ENCODE peak calls at places on chromosomes 11 and 22, in nine cellular contexts. One of them, this sample, is unnamed.

GRCh38 chr11:86070435-86071056 is 1.7 kb upstream of the PICALM start:
- DNase-seq in Kasumi-1: no peak
- DNase-seq in Ammon's horn: no peak
- DNase-seq in HCEC 1CT: no peak
- DNase-seq in colonic mucosa: no peak
- DNase-seq in chondrocyte: no peak
- DNase-seq in activated T-cell treated with anti-CD3 and anti-CD28 coated beads for 24 hours: no peak
- DNase-seq in GM12865: no peak
- DNase-seq in substantia nigra: no peak
- DNase-seq in this sample: no peak

GRCh38 chr11:24900524-24900923 is 403.7 kb downstream of the LUZP2 start:
- DNase-seq in Kasumi-1: no peak
- DNase-seq in Ammon's horn: no peak
- DNase-seq in HCEC 1CT: no peak
- DNase-seq in colonic mucosa: no peak
- DNase-seq in chondrocyte: no peak
- DNase-seq in activated T-cell treated with anti-CD3 and anti-CD28 coated beads for 24 hours: no peak
- DNase-seq in GM12865: no peak
- DNase-seq in substantia nigra: no peak
- DNase-seq in this sample: no peak

GRCh38 chr11:122435540-122436187 is 219.9 kb upstream of the UBASH3B start:
- DNase-seq in Kasumi-1: no peak
- DNase-seq in Ammon's horn: no peak
- DNase-seq in HCEC 1CT: no peak
- DNase-seq in colonic mucosa: no peak
- DNase-seq in chondrocyte: no peak
- DNase-seq in activated T-cell treated with anti-CD3 and anti-CD28 coated beads for 24 hours: no peak
- DNase-seq in GM12865: no peak
- DNase-seq in substantia nigra: no peak
- DNase-seq in this sample: no peak

GRCh38 chr11:71518506-71519471 is 8.3 kb upstream of the KRTAP5-7 start:
- DNase-seq in Kasumi-1: no peak
- DNase-seq in Ammon's horn: no peak
- DNase-seq in HCEC 1CT: no peak
- DNase-seq in colonic mucosa: no peak
- DNase-seq in chondrocyte: peak
- DNase-seq in activated T-cell treated with anti-CD3 and anti-CD28 coated beads for 24 hours: no peak
- DNase-seq in GM12865: no peak
- DNase-seq in substantia nigra: no peak
- DNase-seq in this sample: no peak

GRCh38 chr11:17473071-17473744 is 3.4 kb downstream of the ABCC8 start:
- DNase-seq in Kasumi-1: peak
- DNase-seq in Ammon's horn: peak
- DNase-seq in HCEC 1CT: peak
- DNase-seq in colonic mucosa: no peak
- DNase-seq in chondrocyte: no peak
- DNase-seq in activated T-cell treated with anti-CD3 and anti-CD28 coated beads for 24 hours: no peak
- DNase-seq in GM12865: no peak
- DNase-seq in substantia nigra: no peak
- DNase-seq in this sample: no peak

GRCh38 chr22:25282346-25282670 is 62.9 kb downstream of the CRYBB2 start:
- DNase-seq in Kasumi-1: no peak
- DNase-seq in Ammon's horn: no peak
- DNase-seq in HCEC 1CT: no peak
- DNase-seq in colonic mucosa: no peak
- DNase-seq in chondrocyte: no peak
- DNase-seq in activated T-cell treated with anti-CD3 and anti-CD28 coated beads for 24 hours: no peak
- DNase-seq in GM12865: no peak
- DNase-seq in substantia nigra: no peak
- DNase-seq in this sample: peak

GRCh38 chr11:35235944-35236666 is 97.1 kb downstream of the CD44 start:
- DNase-seq in Kasumi-1: no peak
- DNase-seq in Ammon's horn: no peak
- DNase-seq in HCEC 1CT: no peak
- DNase-seq in colonic mucosa: peak
- DNase-seq in chondrocyte: no peak
- DNase-seq in activated T-cell treated with anti-CD3 and anti-CD28 coated beads for 24 hours: peak
- DNase-seq in GM12865: no peak
- DNase-seq in substantia nigra: no peak
- DNase-seq in this sample: no peak

GRCh38 chr11:69422645-69423044 is 58.8 kb upstream of the LINC01488 start:
- DNase-seq in Kasumi-1: no peak
- DNase-seq in Ammon's horn: no peak
- DNase-seq in HCEC 1CT: no peak
- DNase-seq in colonic mucosa: no peak
- DNase-seq in chondrocyte: peak
- DNase-seq in activated T-cell treated with anti-CD3 and anti-CD28 coated beads for 24 hours: no peak
- DNase-seq in GM12865: no peak
- DNase-seq in substantia nigra: no peak
- DNase-seq in this sample: no peak

GRCh38 chr11:94525933-94526332 is 13.7 kb downstream of the C11orf97 start:
- DNase-seq in Kasumi-1: peak
- DNase-seq in Ammon's horn: peak
- DNase-seq in HCEC 1CT: peak
- DNase-seq in colonic mucosa: peak
- DNase-seq in chondrocyte: no peak
- DNase-seq in activated T-cell treated with anti-CD3 and anti-CD28 coated beads for 24 hours: no peak
- DNase-seq in GM12865: no peak
- DNase-seq in substantia nigra: no peak
- DNase-seq in this sample: no peak

GRCh38 chr11:89163686-89164085 is 14.0 kb upstream of the TYR start:
- DNase-seq in Kasumi-1: no peak
- DNase-seq in Ammon's horn: no peak
- DNase-seq in HCEC 1CT: no peak
- DNase-seq in colonic mucosa: no peak
- DNase-seq in chondrocyte: no peak
- DNase-seq in activated T-cell treated with anti-CD3 and anti-CD28 coated beads for 24 hours: no peak
- DNase-seq in GM12865: no peak
- DNase-seq in substantia nigra: no peak
- DNase-seq in this sample: no peak

GRCh38 chr11:57566564-57567209 is 785 bp downstream of the UBE2L6 start:
- DNase-seq in Kasumi-1: no peak
- DNase-seq in Ammon's horn: no peak
- DNase-seq in HCEC 1CT: no peak
- DNase-seq in colonic mucosa: no peak
- DNase-seq in chondrocyte: no peak
- DNase-seq in activated T-cell treated with anti-CD3 and anti-CD28 coated beads for 24 hours: no peak
- DNase-seq in GM12865: peak
- DNase-seq in substantia nigra: no peak
- DNase-seq in this sample: no peak

GRCh38 chr11:66988238-66988637 is 13.1 kb downstream of the C11orf86 start:
- DNase-seq in Kasumi-1: no peak
- DNase-seq in Ammon's horn: no peak
- DNase-seq in HCEC 1CT: no peak
- DNase-seq in colonic mucosa: no peak
- DNase-seq in chondrocyte: no peak
- DNase-seq in activated T-cell treated with anti-CD3 and anti-CD28 coated beads for 24 hours: no peak
- DNase-seq in GM12865: no peak
- DNase-seq in substantia nigra: no peak
- DNase-seq in this sample: no peak

GRCh38 chr11:129248618-129249017 is 56.5 kb upstream of the ARHGAP32 start:
- DNase-seq in Kasumi-1: no peak
- DNase-seq in Ammon's horn: no peak
- DNase-seq in HCEC 1CT: peak
- DNase-seq in colonic mucosa: no peak
- DNase-seq in chondrocyte: no peak
- DNase-seq in activated T-cell treated with anti-CD3 and anti-CD28 coated beads for 24 hours: no peak
- DNase-seq in GM12865: no peak
- DNase-seq in substantia nigra: no peak
- DNase-seq in this sample: no peak

GRCh38 chr22:50146440-50147228 is 23.9 kb upstream of the PANX2 start:
- DNase-seq in Kasumi-1: peak
- DNase-seq in Ammon's horn: peak
- DNase-seq in HCEC 1CT: peak
- DNase-seq in colonic mucosa: peak
- DNase-seq in chondrocyte: no peak
- DNase-seq in activated T-cell treated with anti-CD3 and anti-CD28 coated beads for 24 hours: no peak
- DNase-seq in GM12865: no peak
- DNase-seq in substantia nigra: peak
- DNase-seq in this sample: no peak

This sample was measured in germinal center.